ENCODE peak calls at places on chromosomes 11 and 22, in four cellular contexts. One of them, this sample, is unnamed.

GRCh38 chr11:45926001-45926401 is 3.5 kb downstream of the LARGE2 start:
- DNase-seq in NCI-H2081 treated with DMSO at 0.1 percent for 48 hours: no peak
- DNase-seq in cardiac fibroblast: no peak
- DNase-seq in T-helper 1 cell: no peak
- DNase-seq in this sample: no peak

GRCh38 chr11:35349897-35350296 is 69.5 kb downstream of the SLC1A2 start:
- DNase-seq in cardiac fibroblast: no peak
- DNase-seq in T-helper 1 cell: no peak
- DNase-seq in NCI-H2081 treated with DMSO at 0.1 percent for 48 hours: no peak
- DNase-seq in this sample: no peak

GRCh38 chr22:30825711-30826505 is 131.2 kb downstream of the OSBP2 start:
- DNase-seq in cardiac fibroblast: no peak
- DNase-seq in T-helper 1 cell: no peak
- DNase-seq in NCI-H2081 treated with DMSO at 0.1 percent for 48 hours: no peak
- DNase-seq in this sample: no peak

GRCh38 chr11:76147106-76147735 is 59.1 kb downstream of the WNT11 start:
- DNase-seq in cardiac fibroblast: no peak
- DNase-seq in T-helper 1 cell: no peak
- DNase-seq in NCI-H2081 treated with DMSO at 0.1 percent for 48 hours: no peak
- DNase-seq in this sample: no peak

GRCh38 chr11:74019860-74020259 is 11.0 kb upstream of the UCP3 start:
- DNase-seq in NCI-H2081 treated with DMSO at 0.1 percent for 48 hours: no peak
- DNase-seq in T-helper 1 cell: no peak
- DNase-seq in cardiac fibroblast: peak; percentile 29
- DNase-seq in this sample: no peak

GRCh38 chr11:45091563-45092392 is 54.7 kb upstream of the PRDM11 start:
- DNase-seq in cardiac fibroblast: peak; percentile 90
- DNase-seq in NCI-H2081 treated with DMSO at 0.1 percent for 48 hours: no peak
- DNase-seq in T-helper 1 cell: no peak
- DNase-seq in this sample: no peak

GRCh38 chr11:85809881-85810280 is 1.1 kb downstream of the SYTL2 start:
- DNase-seq in cardiac fibroblast: no peak
- DNase-seq in NCI-H2081 treated with DMSO at 0.1 percent for 48 hours: no peak
- DNase-seq in T-helper 1 cell: peak; percentile 3
- DNase-seq in this sample: no peak

GRCh38 chr11:95641506-95641905 is 148.1 kb downstream of the FAM76B start:
- DNase-seq in NCI-H2081 treated with DMSO at 0.1 percent for 48 hours: no peak
- DNase-seq in cardiac fibroblast: no peak
- DNase-seq in T-helper 1 cell: peak; percentile 6
- DNase-seq in this sample: no peak

GRCh38 chr11:3855808-3856491 is 486 bp downstream of the STIM1 start:
- DNase-seq in cardiac fibroblast: no peak
- DNase-seq in T-helper 1 cell: no peak
- DNase-seq in NCI-H2081 treated with DMSO at 0.1 percent for 48 hours: no peak
- DNase-seq in this sample: no peak

GRCh38 chr11:63713776-63714175 is 32.5 kb downstream of the RTN3 start:
- DNase-seq in cardiac fibroblast: peak; percentile 18
- DNase-seq in NCI-H2081 treated with DMSO at 0.1 percent for 48 hours: no peak
- DNase-seq in T-helper 1 cell: no peak
- DNase-seq in this sample: no peak

GRCh38 chr11:18321622-18321990 is 334 bp downstream of the HPS5 start:
- DNase-seq in T-helper 1 cell: no peak
- DNase-seq in cardiac fibroblast: no peak
- DNase-seq in NCI-H2081 treated with DMSO at 0.1 percent for 48 hours: no peak
- DNase-seq in this sample: no peak

GRCh38 chr11:35593143-35593542 is 25.1 kb upstream of the FJX1 start:
- DNase-seq in cardiac fibroblast: peak; percentile 91
- DNase-seq in T-helper 1 cell: no peak
- DNase-seq in NCI-H2081 treated with DMSO at 0.1 percent for 48 hours: no peak
- DNase-seq in this sample: no peak

GRCh38 chr11:125271436-125272064 is 107.0 kb downstream of the PKNOX2 start:
- DNase-seq in cardiac fibroblast: no peak
- DNase-seq in NCI-H2081 treated with DMSO at 0.1 percent for 48 hours: no peak
- DNase-seq in T-helper 1 cell: no peak
- DNase-seq in this sample: no peak

GRCh38 chr11:115164774-115165173 is 339.4 kb downstream of the CADM1 start:
- DNase-seq in T-helper 1 cell: no peak
- DNase-seq in cardiac fibroblast: no peak
- DNase-seq in NCI-H2081 treated with DMSO at 0.1 percent for 48 hours: no peak
- DNase-seq in this sample: no peak

GRCh38 chr22:37021710-37022482 is 2.4 kb downstream of the MPST start:
- DNase-seq in NCI-H2081 treated with DMSO at 0.1 percent for 48 hours: no peak
- DNase-seq in T-helper 1 cell: peak; percentile 46
- DNase-seq in cardiac fibroblast: peak; percentile 54
- DNase-seq in this sample: peak; percentile 25

GRCh38 chr22:40512426-40513136 is 123.9 kb downstream of the MRTFA start:
- DNase-seq in cardiac fibroblast: peak; percentile 99
- DNase-seq in T-helper 1 cell: no peak
- DNase-seq in NCI-H2081 treated with DMSO at 0.1 percent for 48 hours: no peak
- DNase-seq in this sample: no peak

GRCh38 chr11:13386567-13386966 is 76.5 kb downstream of the BTBD10 start:
- DNase-seq in cardiac fibroblast: no peak
- DNase-seq in NCI-H2081 treated with DMSO at 0.1 percent for 48 hours: no peak
- DNase-seq in T-helper 1 cell: no peak
- DNase-seq in this sample: no peak